ENCODE peak calls at places on chromosomes 3 and 15, in ten cellular contexts. P is bronchial epithelial cell, N is AG08395, E is stromal cell of bone marrow, I is AML-193, X is NCI-H345, Z is NCI-H524, G is HTR-8/SVneo, D is NCI-H510A, V is NCI-H1694. Y is an unnamed sample.

GRCh38 chr3:98577178-98577895 is 16.1 kb downstream of the CPOX start:
- DNase-seq in D (no peak), V (no peak), E (no peak), Z (no peak), N (peak), X (no peak), I (no peak), G (no peak), P (peak), Y (peak)

GRCh38 chr3:119304201-119304713 is 10.1 kb downstream of the ARHGAP31 start:
- DNase-seq in E (peak), G (peak), Z (no peak), N (peak), P (no peak), X (no peak), D (no peak), I (no peak), V (no peak), Y (peak)

GRCh38 chr15:75449585-75450306 is 1.7 kb downstream of the SIN3A start:
- DNase-seq in N (no peak), P (no peak), X (no peak), E (no peak), I (no peak), D (no peak), V (no peak), G (no peak), Z (no peak), Y (no peak)

GRCh38 chr3:150635526-150635925 is 32.4 kb downstream of the SELENOT start:
- DNase-seq in G (no peak), Z (no peak), X (no peak), P (no peak), I (peak), E (no peak), D (no peak), N (no peak), V (no peak), Y (no peak)

GRCh38 chr15:66842710-66843441 is 140.8 kb downstream of the SMAD6 start:
- DNase-seq in I (peak), N (peak), E (peak), D (no peak), X (peak), Z (no peak), G (peak), P (peak), V (no peak), Y (peak)

GRCh38 chr3:88988906-88989305 is 118.5 kb upstream of the EPHA3 start:
- DNase-seq in G (no peak), V (no peak), Z (no peak), D (no peak), I (no peak), P (peak), N (no peak), E (no peak), X (no peak), Y (no peak)

GRCh38 chr3:28718074-28718849 is 369.6 kb upstream of the AZI2 start:
- DNase-seq in P (no peak), X (no peak), I (no peak), D (no peak), E (no peak), N (no peak), Z (no peak), V (no peak), G (no peak), Y (no peak)

GRCh38 chr3:181609156-181609767 is 102.5 kb upstream of the SOX2 start:
- DNase-seq in E (no peak), Z (no peak), P (no peak), V (no peak), X (no peak), I (no peak), G (no peak), N (no peak), D (no peak), Y (no peak)

GRCh38 chr15:82647835-82648256 is 683 bp upstream of the CPEB1 start:
- DNase-seq in E (no peak), X (no peak), P (no peak), D (no peak), G (peak), I (no peak), N (no peak), V (no peak), Z (peak), Y (no peak)

GRCh38 chr3:178669046-178669445 is 132.8 kb downstream of the KCNMB2 start:
- DNase-seq in G (no peak), P (no peak), E (no peak), N (no peak), D (no peak), Z (no peak), I (no peak), X (no peak), V (no peak), Y (no peak)

GRCh38 chr3:162586591-162586990 is 1090.0 kb downstream of the OTOL1 start:
- DNase-seq in D (no peak), Z (no peak), G (peak), I (no peak), E (no peak), V (no peak), X (no peak), N (no peak), P (no peak), Y (no peak)

GRCh38 chr15:48643236-48643635 is 2.3 kb downstream of the FBN1 start:
- DNase-seq in V (no peak), G (no peak), N (no peak), I (no peak), Z (no peak), D (no peak), X (no peak), P (no peak), E (no peak), Y (no peak)

GRCh38 chr15:57962887-57963286 is 102.6 kb downstream of the ALDH1A2 start:
- DNase-seq in G (no peak), D (no peak), Z (no peak), V (no peak), E (no peak), P (peak), X (no peak), I (no peak), N (no peak), Y (no peak)

GRCh38 chr15:60022379-60022741 is 18.2 kb downstream of the FOXB1 start:
- DNase-seq in P (no peak), N (no peak), G (no peak), D (no peak), E (no peak), V (no peak), I (no peak), X (no peak), Z (no peak), Y (no peak)

GRCh38 chr15:87752250-87752951 is 504.1 kb downstream of the NTRK3 start:
- DNase-seq in N (peak), V (no peak), P (peak), X (peak), Z (no peak), D (no peak), I (no peak), E (peak), G (peak), Y (peak)

Y was measured in hepatic stellate cell.